ENCODE peak calls at places on chromosomes 13 and 19, in six cellular contexts. Q is mammary epithelial cell, Z is mesothelial cell of epicardium, P is OCI-LY7, R is stomach, G is GM12865. I is an unnamed sample.

GRCh38 chr13:62375653-62376052 is 960.0 kb upstream of the PCDH20 start:
- DNase-seq in Q (no peak), Z (no peak), P (no peak), R (no peak), G (no peak), I (no peak)

GRCh38 chr13:110853235-110853721 is 61.6 kb downstream of the ANKRD10 start:
- DNase-seq in Q (no peak), Z (no peak), P (no peak), R (no peak), G (no peak), I (no peak)

GRCh38 chr13:113763961-113764792 is 5.2 kb downstream of the TMEM255B start:
- DNase-seq in Q (no peak), Z (no peak), P (no peak), R (no peak), G (no peak), I (no peak)

GRCh38 chr19:13876834-13877233 is at the start of gene NANOS3:
- DNase-seq in Q (no peak), Z (no peak), P (no peak), R (no peak), G (no peak), I (no peak)

GRCh38 chr19:48182434-48182833 is 12.0 kb downstream of the ZSWIM9 start:
- DNase-seq in Q (no peak), Z (no peak), P (no peak), R (no peak), G (no peak), I (no peak)

GRCh38 chr19:13425151-13425550 is 81.1 kb downstream of the CACNA1A start:
- DNase-seq in Q (peak; percentile 17), Z (no peak), P (no peak), R (no peak), G (no peak), I (no peak)

GRCh38 chr13:23899555-23899954 is 2.3 kb upstream of the C1QTNF9B start:
- DNase-seq in Q (peak; percentile 27), Z (no peak), P (peak; percentile 33), R (no peak), G (peak; percentile 42), I (no peak)

GRCh38 chr13:24116103-24116502 is 44.4 kb upstream of the SPATA13 start:
- DNase-seq in Q (no peak), Z (no peak), P (no peak), R (no peak), G (no peak), I (no peak)

GRCh38 chr13:101527130-101527529 is 74.7 kb downstream of the ITGBL1 start:
- DNase-seq in Q (no peak), Z (no peak), P (no peak), R (no peak), G (no peak), I (no peak)

GRCh38 chr13:105346141-105346766 is 1189.2 kb downstream of the EFNB2 start:
- DNase-seq in Q (peak; percentile 69), Z (no peak), P (no peak), R (no peak), G (no peak), I (no peak)

GRCh38 chr19:56660381-56661105 is 11.0 kb downstream of the ZNF835 start:
- DNase-seq in Q (no peak), Z (no peak), P (no peak), R (no peak), G (no peak), I (no peak)

GRCh38 chr19:39558623-39559117 is 18.7 kb upstream of the EID2 start:
- DNase-seq in Q (no peak), Z (no peak), P (peak; percentile 15), R (no peak), G (peak; percentile 50), I (no peak)

GRCh38 chr19:10431254-10431942 is 11.1 kb downstream of the PDE4A start:
- DNase-seq in Q (no peak), Z (no peak), P (no peak), R (peak; percentile 44), G (peak; percentile 70), I (peak; percentile 78)

GRCh38 chr19:46984077-46985010 is 35.3 kb upstream of the NPAS1 start:
- DNase-seq in Q (no peak), Z (no peak), P (no peak), R (no peak), G (no peak), I (no peak)

GRCh38 chr19:16232568-16232967 is 34.9 kb downstream of the AP1M1 start:
- DNase-seq in Q (no peak), Z (no peak), P (no peak), R (no peak), G (no peak), I (no peak)

GRCh38 chr19:49327878-49328544 is 3.0 kb upstream of the SLC6A16 start:
- DNase-seq in Q (no peak), Z (no peak), P (peak; percentile 87), R (no peak), G (peak; percentile 81), I (no peak)

GRCh38 chr19:6693056-6693471 is 23.1 kb upstream of the TNFSF14 start:
- DNase-seq in Q (no peak), Z (no peak), P (no peak), R (no peak), G (no peak), I (no peak)

GRCh38 chr13:37956536-37956935 is 87.0 kb upstream of the TRPC4 start:
- DNase-seq in Q (peak; percentile 81), Z (no peak), P (no peak), R (no peak), G (no peak), I (no peak)

GRCh38 chr13:80339841-80340642 is 884 bp downstream of the SPRY2 start:
- DNase-seq in Q (peak; percentile 52), Z (peak; percentile 59), P (no peak), R (peak; percentile 46), G (peak; percentile 44), I (peak; percentile 40)

GRCh38 chr19:17473041-17473440 is 2.7 kb downstream of the SLC27A1 start:
- DNase-seq in Q (peak; percentile 69), Z (no peak), P (no peak), R (peak; percentile 30), G (peak; percentile 54), I (no peak)

GRCh38 chr13:81172603-81173002 is 831.7 kb upstream of the SPRY2 start:
- DNase-seq in Q (no peak), Z (no peak), P (no peak), R (no peak), G (no peak), I (no peak)

GRCh38 chr13:102678339-102679122 is 16.3 kb downstream of the METTL21C start:
- DNase-seq in Q (no peak), Z (no peak), P (no peak), R (no peak), G (no peak), I (no peak)

GRCh38 chr19:56577719-56578602 is 10.7 kb downstream of the ZNF470 start:
- DNase-seq in Q (no peak), Z (no peak), P (no peak), R (no peak), G (no peak), I (no peak)

GRCh38 chr19:7004313-7004931 is 16.8 kb downstream of the MBD3L2B start:
- DNase-seq in Q (no peak), Z (no peak), P (no peak), R (no peak), G (no peak), I (no peak)

GRCh38 chr19:49475995-49476880 is 2.2 kb downstream of the FLT3LG start:
- DNase-seq in Q (no peak), Z (peak; percentile 73), P (peak; percentile 60), R (no peak), G (peak; percentile 42), I (no peak)

GRCh38 chr13:44223785-44224432 is 149.7 kb upstream of the SERP2 start:
- DNase-seq in Q (no peak), Z (no peak), P (no peak), R (no peak), G (no peak), I (no peak)

GRCh38 chr19:23439623-23440022 is 44.4 kb upstream of the ZNF91 start:
- DNase-seq in Q (no peak), Z (no peak), P (peak; percentile 22), R (no peak), G (no peak), I (no peak)
- TF ChIP-seq CTCF in Q (peak; percentile 25), Z (peak; percentile 47), P (no peak), R (no peak), G (peak; percentile 16), I (no peak)

GRCh38 chr13:100473087-100473486 is 115.5 kb downstream of the GGACT start:
- DNase-seq in Q (no peak), Z (no peak), P (no peak), R (no peak), G (no peak), I (no peak)
- TF ChIP-seq CTCF in Q (no peak), Z (no peak), P (no peak), R (no peak), G (no peak), I (no peak)

GRCh38 chr19:11451942-11452813 is 16.7 kb downstream of the PRKCSH start:
- DNase-seq in Q (no peak), Z (no peak), P (peak; percentile 27), R (no peak), G (peak; percentile 77), I (no peak)
- TF ChIP-seq CTCF in Q (no peak), Z (no peak), P (peak; percentile 76), R (no peak), G (peak; percentile 54), I (no peak)

GRCh38 chr19:45401815-45402468 is 2.9 kb downstream of the PPP1R13L start:
- DNase-seq in Q (no peak), Z (no peak), P (no peak), R (no peak), G (no peak), I (no peak)
- TF ChIP-seq CTCF in Q (no peak), Z (peak; percentile 73), P (no peak), R (no peak), G (no peak), I (no peak)

I was measured in natural killer cell.